ENCODE peak calls at places on chromosome 4, in seven cellular contexts. One of them, this sample, is unnamed.

GRCh38 chr4:161376275-161376674 is 787.5 kb downstream of the FSTL5 start:
- DNase-seq in PC-9: peak
- DNase-seq in ELF-1: no peak
- DNase-seq in cardiac muscle cell: no peak
- DNase-seq in iris pigment epithelial cell: peak
- DNase-seq in neural crest cell: no peak
- DNase-seq in sigmoid colon: no peak
- DNase-seq in this sample: no peak

GRCh38 chr4:105551968-105552746 is at the start of gene ARHGEF38:
- DNase-seq in PC-9: peak
- DNase-seq in ELF-1: peak
- DNase-seq in cardiac muscle cell: peak
- DNase-seq in iris pigment epithelial cell: peak
- DNase-seq in neural crest cell: no peak
- DNase-seq in sigmoid colon: no peak
- DNase-seq in this sample: no peak

GRCh38 chr4:9875516-9875915 is 94.1 kb downstream of the DRD5 start:
- DNase-seq in PC-9: no peak
- DNase-seq in ELF-1: no peak
- DNase-seq in cardiac muscle cell: no peak
- DNase-seq in iris pigment epithelial cell: no peak
- DNase-seq in neural crest cell: no peak
- DNase-seq in sigmoid colon: no peak
- DNase-seq in this sample: no peak

GRCh38 chr4:174005422-174005821 is 278.0 kb downstream of the FBXO8 start:
- DNase-seq in PC-9: no peak
- DNase-seq in ELF-1: peak
- DNase-seq in cardiac muscle cell: no peak
- DNase-seq in iris pigment epithelial cell: peak
- DNase-seq in neural crest cell: no peak
- DNase-seq in sigmoid colon: no peak
- DNase-seq in this sample: no peak

GRCh38 chr4:54322817-54323417 is 93.8 kb downstream of the PDGFRA start:
- DNase-seq in PC-9: no peak
- DNase-seq in ELF-1: peak
- DNase-seq in cardiac muscle cell: peak
- DNase-seq in iris pigment epithelial cell: peak
- DNase-seq in neural crest cell: peak
- DNase-seq in sigmoid colon: no peak
- DNase-seq in this sample: peak

GRCh38 chr4:147078875-147079658 is 133.4 kb upstream of the TTC29 start:
- DNase-seq in PC-9: no peak
- DNase-seq in ELF-1: no peak
- DNase-seq in cardiac muscle cell: peak
- DNase-seq in iris pigment epithelial cell: no peak
- DNase-seq in neural crest cell: no peak
- DNase-seq in sigmoid colon: peak
- DNase-seq in this sample: no peak

GRCh38 chr4:94558392-94558920 is 106.7 kb downstream of the PDLIM5 start:
- DNase-seq in PC-9: peak
- DNase-seq in ELF-1: no peak
- DNase-seq in cardiac muscle cell: no peak
- DNase-seq in iris pigment epithelial cell: no peak
- DNase-seq in neural crest cell: no peak
- DNase-seq in sigmoid colon: no peak
- DNase-seq in this sample: no peak

GRCh38 chr4:170399894-170400293 is 310.1 kb upstream of the AADAT start:
- DNase-seq in PC-9: no peak
- DNase-seq in ELF-1: no peak
- DNase-seq in cardiac muscle cell: no peak
- DNase-seq in iris pigment epithelial cell: no peak
- DNase-seq in neural crest cell: no peak
- DNase-seq in sigmoid colon: no peak
- DNase-seq in this sample: no peak

GRCh38 chr4:55439023-55439422 is 43.3 kb downstream of the TMEM165 start:
- DNase-seq in PC-9: no peak
- DNase-seq in ELF-1: no peak
- DNase-seq in cardiac muscle cell: no peak
- DNase-seq in iris pigment epithelial cell: no peak
- DNase-seq in neural crest cell: no peak
- DNase-seq in sigmoid colon: no peak
- DNase-seq in this sample: no peak